ENCODE peak calls at places on chromosome 3, in four cellular contexts. N is uterus, A is suprapubic skin, U is endodermal cell. Z is an unnamed sample.

GRCh38 chr3:177680442-177680821 is 483.1 kb upstream of the TBL1XR1 start:
- DNase-seq in N (no peak), A (no peak), U (no peak), Z (no peak)

GRCh38 chr3:50617096-50617791 is at the start of gene MAPKAPK3:
- DNase-seq in N (peak), A (peak), U (no peak), Z (no peak)

GRCh38 chr3:58899159-58899952 is 150.5 kb downstream of the CFAP20DC start:
- DNase-seq in N (peak), A (peak), U (peak), Z (no peak)

GRCh38 chr3:197317250-197317963 is 19.0 kb upstream of the DLG1 start:
- DNase-seq in N (no peak), A (no peak), U (no peak), Z (no peak)

GRCh38 chr3:9897408-9898372 is 5.0 kb upstream of the IL17RE start:
- DNase-seq in N (no peak), A (no peak), U (no peak), Z (no peak)

GRCh38 chr3:113625724-113626348 is 70.6 kb downstream of the USF3 start:
- DNase-seq in N (no peak), A (no peak), U (no peak), Z (no peak)

GRCh38 chr3:39138804-39139415 is 14.5 kb downstream of the CSRNP1 start:
- DNase-seq in N (peak), A (no peak), U (peak), Z (peak)

GRCh38 chr3:41288785-41289184 is 89.5 kb downstream of the CTNNB1 start:
- DNase-seq in N (no peak), A (no peak), U (no peak), Z (no peak)

GRCh38 chr3:78668302-78668701 is 1099.5 kb downstream of the ROBO1 start:
- DNase-seq in N (no peak), A (no peak), U (no peak), Z (no peak)

GRCh38 chr3:182315313-182315712 is 478.0 kb upstream of the ATP11B start:
- DNase-seq in N (no peak), A (no peak), U (no peak), Z (no peak)

GRCh38 chr3:18424862-18425640 is at the start of gene SATB1:
- DNase-seq in N (peak), A (peak), U (peak), Z (peak)

GRCh38 chr3:77370413-77370812 is 330.5 kb downstream of the ROBO2 start:
- DNase-seq in N (peak), A (peak), U (no peak), Z (no peak)

GRCh38 chr3:125633767-125634166 is 38.5 kb upstream of the OSBPL11 start:
- DNase-seq in N (no peak), A (no peak), U (peak), Z (no peak)
- H3K27ac ChIP-seq in N (no peak), A (no peak), U (no peak), Z (no peak)

GRCh38 chr3:47418167-47419082 is 37.6 kb downstream of the PTPN23 start:
- DNase-seq in N (no peak), A (peak), U (peak), Z (no peak)
- TF ChIP-seq CTCF in N (no peak), A (no peak), U (peak), Z (no peak)

GRCh38 chr3:7978104-7978457 is 523.5 kb upstream of the LMCD1 start:
- DNase-seq in N (no peak), A (no peak), U (no peak), Z (peak)

DNA sequence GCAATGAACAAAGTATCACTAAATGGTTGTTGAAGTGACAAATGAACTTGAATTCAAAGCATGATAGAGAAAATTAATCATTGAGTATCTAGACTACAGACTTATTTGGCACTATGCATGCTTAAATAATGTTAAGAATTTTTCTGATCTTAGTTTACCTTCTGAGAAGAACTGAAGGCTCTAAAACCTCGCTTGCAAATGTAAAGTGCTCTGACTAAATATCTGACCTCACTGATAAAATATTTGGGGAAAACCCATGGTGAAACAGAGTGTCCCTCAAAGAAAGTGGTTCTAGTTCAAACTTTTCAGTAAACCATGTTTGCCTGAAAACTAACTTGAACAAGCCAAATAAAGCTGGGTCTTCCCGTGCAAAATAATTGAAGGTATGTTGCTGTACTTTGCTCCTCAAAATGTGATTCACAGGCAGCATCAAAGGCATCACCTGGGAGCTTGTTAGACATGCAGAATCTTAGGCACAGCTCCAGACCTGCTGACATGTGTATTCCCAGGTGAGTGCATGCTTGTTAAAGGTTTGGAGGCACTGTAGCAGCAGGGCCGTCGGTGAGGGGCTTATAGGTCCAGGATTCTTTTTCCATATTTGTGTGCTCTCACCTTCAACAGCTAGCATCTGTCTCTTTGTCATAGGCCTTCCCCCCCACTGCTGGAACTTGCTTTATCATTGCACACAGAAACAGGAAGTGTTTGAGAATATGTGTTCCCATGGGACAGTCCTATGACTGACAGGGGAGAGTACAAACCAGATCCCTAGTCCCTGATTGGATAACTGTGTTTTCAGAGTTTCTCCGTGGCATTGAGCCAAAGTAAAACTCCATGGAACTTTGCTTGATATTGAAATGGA is 524.1 kb upstream of the LMCD1 start:
- DNase-seq in N (no peak), A (no peak), U (peak), Z (no peak)
- H3K4me3 ChIP-seq in N (no peak), A (no peak), U (no peak), Z (peak)

GRCh38 chr3:72745146-72745976 is 102.9 kb downstream of the SHQ1 start:
- DNase-seq in N (no peak), A (no peak), U (no peak), Z (no peak)

GRCh38 chr3:72746412-72747411 is 101.5 kb downstream of the SHQ1 start:
- DNase-seq in N (no peak), A (no peak), U (no peak), Z (no peak)

GRCh38 chr3:72750405-72750922 is 97.8 kb downstream of the SHQ1 start:
- DNase-seq in N (no peak), A (no peak), U (no peak), Z (no peak)

GRCh38 chr3:72744330-72744729 is 103.9 kb downstream of the SHQ1 start:
- DNase-seq in N (no peak), A (no peak), U (peak), Z (no peak)

DNA sequence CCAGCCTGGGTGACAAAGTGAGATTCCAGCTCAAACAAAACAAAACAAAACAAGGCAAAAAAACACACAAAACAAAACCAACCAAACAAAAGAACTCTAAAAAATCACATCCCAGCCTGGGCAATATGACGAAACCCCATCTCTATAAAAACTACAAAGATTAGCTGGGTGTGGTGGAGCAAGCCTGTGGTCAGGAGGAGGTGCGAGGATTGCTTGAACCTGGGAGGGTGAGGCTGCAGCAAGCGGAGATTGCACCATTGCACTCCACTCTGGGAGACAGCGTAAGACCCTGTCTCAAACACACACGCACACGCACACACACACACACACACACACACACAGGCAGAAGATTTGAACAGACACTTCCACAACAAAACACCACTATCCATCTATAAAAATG is 99.6 kb downstream of the SHQ1 start:
- DNase-seq in N (no peak), A (no peak), U (no peak), Z (no peak)
- H3K27ac ChIP-seq in N (no peak), A (no peak), U (no peak), Z (no peak)

GRCh38 chr3:67653425-67654098 is 850 bp downstream of the SUCLG2 start:
- DNase-seq in N (no peak), A (no peak), U (no peak), Z (no peak)

GRCh38 chr3:67656614-67657013 is 2.2 kb upstream of the SUCLG2 start:
- DNase-seq in N (no peak), A (no peak), U (no peak), Z (no peak)

GRCh38 chr3:67654099-67654831 is at the start of gene SUCLG2:
- DNase-seq in N (peak), A (peak), U (peak), Z (peak)

GRCh38 chr3:67655364-67656121 is 1.1 kb upstream of the SUCLG2 start:
- DNase-seq in N (peak), A (peak), U (no peak), Z (no peak)

DNA sequence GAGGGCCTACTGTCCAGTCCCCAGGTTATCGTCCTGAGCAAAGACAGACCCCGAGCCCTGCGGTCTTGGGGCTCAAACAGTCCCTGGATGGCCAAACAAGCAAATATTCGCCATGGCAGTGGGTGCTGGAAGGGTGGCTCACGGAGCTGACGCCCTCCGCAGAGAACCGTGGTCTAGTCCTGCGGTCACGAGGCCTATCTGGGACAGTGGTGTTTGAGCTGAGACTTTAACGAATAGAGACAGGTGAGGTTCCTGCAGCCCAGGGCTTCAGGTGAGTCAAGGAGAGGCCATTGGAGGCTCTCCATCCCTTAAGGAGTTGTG is 380 bp upstream of the SUCLG2 start:
- DNase-seq in N (no peak), A (no peak), U (no peak), Z (no peak)
- TF ChIP-seq CTCF in N (no peak), A (no peak), U (no peak), Z (no peak)

GRCh38 chr3:129280183-129280582 is 1.5 kb downstream of the HMCES start:
- DNase-seq in N (no peak), A (no peak), U (no peak), Z (no peak)

GRCh38 chr3:129276385-129276784 is 2.3 kb upstream of the HMCES start:
- DNase-seq in N (no peak), A (no peak), U (no peak), Z (no peak)

GRCh38 chr3:129278439-129278969 is at the start of gene HMCES:
- DNase-seq in N (peak), A (peak), U (peak), Z (peak)

GRCh38 chr3:129278970-129279906 is 568 bp downstream of the HMCES start:
- DNase-seq in N (peak), A (peak), U (peak), Z (peak)

DNA sequence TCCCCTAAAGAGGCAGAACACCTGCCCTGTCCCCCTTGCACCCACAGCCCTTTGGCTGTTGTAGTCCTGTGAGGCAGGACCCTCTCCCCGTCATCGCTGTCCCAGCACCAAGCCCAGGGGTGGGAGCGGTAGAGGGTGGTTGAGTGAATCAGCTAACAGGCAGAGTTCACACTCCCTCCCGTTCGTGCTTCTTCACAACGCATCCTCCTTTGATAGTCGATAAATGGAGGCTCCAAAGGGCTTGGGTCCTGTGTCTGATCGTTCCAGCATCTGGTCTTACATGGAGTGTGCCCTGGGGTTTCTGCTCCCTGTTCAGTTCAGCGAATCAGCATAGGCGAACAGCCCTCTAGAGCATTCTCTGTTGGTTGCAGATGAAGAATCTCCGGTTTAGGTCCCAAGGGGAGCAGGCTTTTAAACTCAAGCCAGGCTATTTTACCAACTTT is 820 bp upstream of the HMCES start:
- DNase-seq in N (no peak), A (peak), U (peak), Z (no peak)
- H3K4me3 ChIP-seq in N (no peak), A (peak), U (peak), Z (peak)

GRCh38 chr3:132242790-132243189 is 74.4 kb upstream of the ACP3 start:
- DNase-seq in N (no peak), A (no peak), U (no peak), Z (no peak)

GRCh38 chr3:132245547-132245946 is 71.7 kb upstream of the ACP3 start:
- DNase-seq in N (no peak), A (no peak), U (no peak), Z (no peak)

GRCh38 chr3:132248490-132248889 is 68.7 kb upstream of the ACP3 start:
- DNase-seq in N (no peak), A (no peak), U (no peak), Z (no peak)

GRCh38 chr3:132247211-132247610 is 70.0 kb upstream of the ACP3 start:
- DNase-seq in N (no peak), A (no peak), U (no peak), Z (no peak)

DNA sequence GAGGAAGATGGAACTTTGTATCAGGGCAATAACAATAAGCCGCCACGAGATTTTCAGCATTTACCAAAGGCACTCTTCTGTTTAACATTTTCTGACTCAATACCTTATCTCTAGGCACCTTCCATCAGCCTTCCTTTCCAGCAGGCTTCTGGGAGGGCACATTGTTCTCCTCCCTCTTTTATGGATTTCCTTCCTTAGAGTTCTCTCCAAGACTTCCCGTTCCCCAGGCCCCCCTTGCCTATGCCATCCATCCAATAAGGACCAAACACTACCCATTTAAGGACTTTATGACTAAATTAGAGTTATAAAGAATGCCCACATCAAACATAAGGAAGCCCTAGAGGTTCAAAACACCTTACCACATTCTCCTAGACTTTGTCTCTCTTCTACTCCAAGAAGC is 71.0 kb upstream of the ACP3 start:
- DNase-seq in N (no peak), A (no peak), U (no peak), Z (no peak)
- H3K27ac ChIP-seq in N (no peak), A (no peak), U (no peak), Z (no peak)

DNA sequence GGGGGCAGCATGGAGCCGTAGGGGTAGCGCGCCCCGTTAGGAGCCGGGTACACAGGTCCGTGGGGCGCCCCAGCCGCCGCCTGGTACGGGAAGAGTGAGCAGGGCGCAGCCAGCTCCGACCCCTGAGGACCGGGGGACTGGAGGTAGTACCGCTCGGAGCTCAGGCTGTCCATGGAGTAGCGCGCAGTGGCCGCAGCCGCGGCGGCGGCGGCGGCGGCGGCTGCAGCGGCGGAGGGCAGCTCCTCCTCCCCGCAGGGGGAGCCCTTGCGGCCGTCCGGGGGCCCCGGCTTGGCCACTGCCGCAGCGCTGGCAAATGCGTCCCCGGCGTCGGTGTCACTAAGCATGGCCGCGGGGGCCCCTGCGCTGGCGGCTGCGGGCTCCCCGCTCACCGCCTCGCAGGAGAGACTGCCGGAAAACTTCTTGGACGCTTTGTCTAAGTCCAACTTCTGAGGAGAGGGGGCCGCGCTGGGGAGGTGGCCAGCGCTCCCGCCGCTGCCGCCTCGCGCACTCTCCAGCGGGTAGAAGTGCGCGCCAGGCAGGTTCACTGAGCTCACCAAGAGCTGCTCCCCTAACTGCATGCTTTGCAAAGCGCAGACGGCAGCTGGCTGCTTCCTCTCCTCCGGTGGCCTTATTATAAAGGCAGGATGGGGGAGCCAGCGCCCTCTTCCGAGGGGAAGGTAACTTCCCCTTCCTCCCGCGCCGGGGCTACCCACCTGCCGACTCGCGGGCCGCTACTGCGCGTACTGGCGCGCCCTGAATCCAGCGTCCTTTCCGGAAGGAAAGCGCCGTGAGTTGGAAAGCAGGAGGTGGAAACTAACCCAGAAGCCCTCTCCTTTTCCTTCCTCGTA is at the start of gene EOMES:
- DNase-seq in N (no peak), A (no peak), U (peak), Z (no peak)
- TF ChIP-seq CTCF in N (no peak), A (no peak), U (peak), Z (no peak)